ENCODE peak calls at places on chromosomes 4 and X, in ten cellular contexts. K, B, S, A, D, M, U, Y, Q and H are unnamed samples.

GRCh38 chrX:40496728-40497127 is 84.0 kb upstream of the ATP6AP2 start:
- DNase-seq in A (no peak), M (peak; percentile 50), U (no peak), K (peak; percentile 64), S (no peak), Y (peak; percentile 52), B (no peak), Q (no peak), D (peak; percentile 22), H (no peak)

GRCh38 chr4:113512880-113513279 is 248.7 kb downstream of the CAMK2D start:
- DNase-seq in M (no peak), U (no peak), D (no peak), B (no peak), A (no peak), S (no peak), Y (no peak), Q (no peak), K (no peak), H (no peak)

GRCh38 chr4:156512622-156513021 is 459.0 kb downstream of the PDGFC start:
- DNase-seq in A (no peak), D (no peak), Q (peak; percentile 12), K (peak; percentile 80), B (no peak), U (no peak), M (no peak), Y (no peak), S (no peak), H (no peak)

GRCh38 chr4:112817933-112818921 is 181.3 kb downstream of the LARP7 start:
- DNase-seq in U (peak; percentile 55), A (peak; percentile 84), S (peak; percentile 73), D (peak; percentile 72), Q (peak; percentile 77), M (peak; percentile 89), Y (peak; percentile 86), B (peak; percentile 39), K (peak; percentile 94), H (peak; percentile 88)

GRCh38 chrX:17553451-17553850 is 178.5 kb downstream of the NHS start:
- DNase-seq in A (no peak), D (no peak), U (no peak), K (peak; percentile 51), B (peak; percentile 48), S (no peak), Q (no peak), M (no peak), Y (peak; percentile 59), H (no peak)

GRCh38 chr4:183932576-183932975 is 27.5 kb downstream of the STOX2 start:
- DNase-seq in Y (no peak), K (no peak), B (no peak), S (no peak), A (no peak), D (no peak), U (no peak), M (no peak), Q (no peak), H (no peak)

GRCh38 chr4:111919666-111920065 is 225.6 kb upstream of the FAM241A start:
- DNase-seq in Q (no peak), K (no peak), D (no peak), M (no peak), A (no peak), U (no peak), B (no peak), Y (no peak), S (no peak), H (no peak)

GRCh38 chr4:139200102-139200501 is 23.1 kb upstream of the ELF2 start:
- DNase-seq in Y (no peak), Q (no peak), A (no peak), S (no peak), K (no peak), U (no peak), D (no peak), B (no peak), M (no peak), H (no peak)

GRCh38 chr4:21795091-21795490 is 153.5 kb downstream of the KCNIP4 start:
- DNase-seq in U (no peak), K (peak; percentile 86), Y (no peak), M (no peak), B (no peak), Q (no peak), S (no peak), A (no peak), D (no peak), H (no peak)

GRCh38 chrX:57977992-57978391 is 67.7 kb upstream of the ZXDA start:
- DNase-seq in D (no peak), B (no peak), U (no peak), K (no peak), Y (no peak), Q (no peak), A (no peak), S (no peak), M (no peak), H (no peak)

GRCh38 chr4:112253382-112254000 is 21.9 kb downstream of the AP1AR start:
- DNase-seq in B (no peak), A (peak; percentile 43), K (peak; percentile 66), D (no peak), Q (no peak), U (no peak), S (no peak), Y (no peak), M (peak; percentile 18), H (no peak)

GRCh38 chr4:41257257-41257900 is 651 bp downstream of the UCHL1 start:
- DNase-seq in M (peak; percentile 79), U (no peak), K (peak; percentile 66), S (peak; percentile 80), A (peak; percentile 49), Y (peak; percentile 61), D (no peak), B (peak; percentile 71), Q (peak; percentile 47), H (no peak)

GRCh38 chr4:102439835-102440234 is 61.3 kb upstream of the NFKB1 start:
- DNase-seq in K (peak; percentile 95), B (no peak), Y (no peak), D (peak; percentile 20), A (no peak), M (no peak), S (no peak), Q (peak; percentile 11), U (no peak), H (no peak)

GRCh38 chrX:118566359-118566758 is 70.7 kb downstream of the DOCK11 start:
- DNase-seq in B (no peak), S (no peak), Y (no peak), D (no peak), M (no peak), U (no peak), Q (no peak), A (no peak), K (no peak), H (no peak)

GRCh38 chr4:25356068-25356467 is 21.0 kb upstream of the ANAPC4 start:
- DNase-seq in M (no peak), A (no peak), D (no peak), B (no peak), Y (no peak), K (no peak), S (no peak), Q (no peak), U (no peak), H (no peak)

GRCh38 chr4:113758361-113758760 is 3.2 kb downstream of the CAMK2D start:
- DNase-seq in Y (no peak), Q (no peak), U (no peak), B (no peak), S (no peak), K (peak; percentile 62), D (no peak), A (no peak), M (no peak), H (no peak)

GRCh38 chrX:63421411-63421810 is 70.3 kb upstream of the SPIN4 start:
- DNase-seq in B (no peak), M (no peak), U (no peak), Q (no peak), Y (no peak), S (no peak), D (no peak), K (no peak), A (no peak), H (no peak)
- TF ChIP-seq CTCF in B (no peak), M (peak; percentile 26), U (no peak), Q (no peak), Y (peak; percentile 61), S (no peak), D (no peak), K (no peak), A (no peak), H (no peak)

DNA sequence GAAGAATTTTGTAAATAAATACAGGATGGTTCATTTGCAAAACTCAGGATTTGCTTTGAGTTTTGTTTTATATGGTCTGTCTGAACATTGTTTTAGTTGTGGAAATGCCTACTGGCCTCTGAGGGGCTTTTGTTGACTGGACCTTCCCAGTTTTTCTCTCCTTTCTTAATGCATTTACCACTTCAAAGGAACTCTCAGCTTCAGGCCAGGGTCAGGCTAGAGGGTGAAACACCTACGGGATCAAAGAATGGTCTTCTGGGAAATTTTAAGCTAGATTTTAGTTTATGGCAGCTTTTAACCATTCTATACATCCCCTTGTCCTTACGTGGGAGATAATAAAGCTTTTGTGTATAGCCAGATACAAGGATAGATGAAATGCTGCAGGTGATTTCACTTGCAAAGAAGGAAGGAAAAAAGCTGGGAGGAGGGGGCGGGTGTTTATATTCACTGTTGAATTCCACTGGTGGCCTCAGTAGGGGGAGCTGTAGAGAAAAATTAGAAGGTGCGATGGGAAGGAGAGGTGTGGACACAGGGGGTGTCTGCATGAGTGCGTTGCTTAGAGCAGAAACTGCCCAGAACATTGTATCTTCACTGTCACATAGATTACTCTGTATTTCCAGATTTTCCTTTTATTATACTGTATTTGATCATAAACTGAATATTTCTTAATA is 151.8 kb downstream of the TSPAN5 start:
- DNase-seq in B (peak; percentile 11), Q (peak; percentile 47), D (no peak), Y (peak; percentile 55), U (no peak), A (no peak), S (no peak), K (peak; percentile 30), M (peak; percentile 50), H (no peak)
- TF ChIP-seq CTCF in B (no peak), Q (peak; percentile 24), D (no peak), Y (peak; percentile 78), U (peak; percentile 16), A (peak; percentile 14), S (no peak), K (peak; percentile 47), M (peak; percentile 65), H (peak; percentile 42)

DNA sequence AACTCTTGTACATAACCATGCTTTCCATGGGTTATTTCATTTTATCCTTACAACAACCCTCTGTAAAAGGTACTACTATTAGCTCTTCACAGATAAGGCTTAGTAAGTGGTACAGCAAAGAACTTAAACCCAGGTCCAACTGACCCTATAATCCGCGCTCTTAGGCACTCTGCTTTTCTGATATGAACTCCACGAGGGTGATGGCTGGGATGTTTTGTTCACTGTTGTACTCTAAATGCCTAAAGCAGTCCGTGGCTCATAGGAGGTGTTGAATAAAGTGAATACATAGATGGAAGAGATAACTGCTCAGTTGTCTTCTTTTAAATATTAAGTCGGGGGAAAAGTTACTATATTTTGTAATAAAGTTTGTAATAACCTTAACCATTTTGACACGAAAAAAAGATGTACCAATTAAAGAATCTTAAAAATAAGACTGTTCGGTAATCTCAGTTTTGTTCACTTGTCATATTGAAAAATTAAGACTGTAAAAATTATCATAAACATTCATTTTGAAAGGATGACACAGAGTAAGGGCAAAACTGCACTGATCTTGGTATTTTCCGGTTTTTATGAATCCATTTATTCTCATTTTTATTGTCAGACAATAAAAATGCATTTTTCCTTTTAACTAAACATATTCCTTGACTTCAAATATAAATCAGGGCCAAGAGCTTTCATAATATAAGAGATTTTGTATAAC is 166.5 kb downstream of the FBXW7 start:
- DNase-seq in B (no peak), K (no peak), M (no peak), U (no peak), A (no peak), S (no peak), Q (peak; percentile 25), Y (no peak), D (no peak), H (no peak)
- TF ChIP-seq CTCF in B (no peak), K (no peak), M (no peak), U (no peak), A (no peak), S (no peak), Q (no peak), Y (no peak), D (no peak), H (no peak)

GRCh38 chr4:140309124-140309870 is 64.1 kb upstream of the SCOC start:
- DNase-seq in A (no peak), Y (peak; percentile 47), Q (no peak), K (peak; percentile 54), B (no peak), U (no peak), M (no peak), S (no peak), D (no peak), H (no peak)
- TF ChIP-seq CTCF in A (no peak), Y (peak; percentile 51), Q (no peak), K (peak; percentile 10), B (no peak), U (no peak), M (no peak), S (no peak), D (no peak), H (no peak)